ENCODE peak calls at places on chromosomes 11 and 22, in eight cellular contexts. U is tibial nerve; K is OCI-LY7; P is tibial artery; D is uterus; C is left ventricle myocardium inferior; B is cardiac muscle cell; Y is CD8-positive, alpha-beta T cell. Z is an unnamed sample. For H3K4me1, the result is how much of the 10 kb centered on the place peaks cover.

GRCh38 chr11:58923300-58923788 is 15.9 kb upstream of the GLYATL1 start:
- DNase-seq in U (no peak), Y (no peak), K (peak), D (no peak), P (no peak), B (peak), C (no peak), Z (peak)

GRCh38 chr11:92843455-92843854 is 126.0 kb upstream of the MTNR1B start:
- DNase-seq in B (no peak), Y (no peak), D (no peak), U (no peak), K (no peak), C (no peak), P (no peak), Z (no peak)

GRCh38 chr22:26580240-26580962 is 9.5 kb downstream of the TPST2 start:
- DNase-seq in B (no peak), P (no peak), U (no peak), K (no peak), D (no peak), Y (no peak), C (no peak), Z (no peak)

GRCh38 chr11:94068764-94069163 is 47.6 kb downstream of the HEPHL1 start:
- DNase-seq in C (no peak), B (no peak), Y (no peak), P (no peak), K (no peak), D (no peak), U (no peak), Z (no peak)

GRCh38 chr22:38271927-38272372 is 860 bp downstream of the TMEM184B start:
- DNase-seq in D (no peak), C (no peak), B (no peak), U (no peak), K (no peak), Y (no peak), P (no peak), Z (no peak)

GRCh38 chr22:37244114-37244921 is at the start of gene RAC2:
- DNase-seq in B (peak), C (peak), K (peak), D (peak), P (peak), U (peak), Y (peak), Z (peak)

GRCh38 chr11:38824573-38824972 is 2226.5 kb upstream of the RAG2 start:
- DNase-seq in Y (no peak), P (no peak), C (no peak), D (no peak), K (no peak), B (peak), U (no peak), Z (peak)

GRCh38 chr11:92453055-92453454 is 228.4 kb downstream of the FAT3 start:
- DNase-seq in B (no peak), P (no peak), U (no peak), C (no peak), D (no peak), Y (no peak), K (no peak), Z (peak)

GRCh38 chr11:80362578-80362977 is 921.7 kb upstream of the TENM4 start:
- DNase-seq in Y (no peak), C (no peak), K (no peak), P (no peak), D (no peak), U (no peak), B (no peak), Z (no peak)

GRCh38 chr11:69744435-69744834 is 30.7 kb downstream of the FGF4 start:
- DNase-seq in Y (no peak), D (no peak), P (no peak), K (no peak), C (no peak), U (no peak), B (no peak), Z (peak)

GRCh38 chr22:45980776-45981175 is 3.8 kb upstream of the WNT7B start:
- DNase-seq in D (no peak), Y (no peak), B (no peak), P (no peak), K (no peak), U (no peak), C (no peak), Z (no peak)

GRCh38 chr11:15667127-15667725 is 552.5 kb downstream of the INSC start:
- DNase-seq in D (no peak), K (no peak), C (no peak), B (no peak), U (no peak), P (no peak), Y (no peak), Z (peak)

GRCh38 chr11:83054904-83055380 is 16.8 kb downstream of the RAB30 start:
- DNase-seq in B (no peak), K (peak), U (no peak), C (no peak), Y (no peak), D (no peak), P (no peak), Z (no peak)

GRCh38 chr11:99316761-99317475 is 296.2 kb downstream of the CNTN5 start:
- DNase-seq in C (peak), D (no peak), Y (no peak), B (peak), U (no peak), P (no peak), K (no peak), Z (no peak)

GRCh38 chr11:124865181-124865901 is at the start of gene ROBO3:
- DNase-seq in Y (no peak), K (no peak), D (no peak), B (no peak), U (no peak), P (no peak), C (no peak), Z (no peak)

GRCh38 chr11:70913715-70914231 is 338.6 kb downstream of the SHANK2 start:
- DNase-seq in U (no peak), D (no peak), Y (no peak), C (no peak), K (no peak), B (peak), P (no peak), Z (no peak)

GRCh38 chr22:30356392-30357230 is at the start of the genes CCDC157 and SF3A1:
- DNase-seq in B (peak), U (peak), Y (peak), K (peak), C (peak), D (peak), P (peak), Z (peak)

GRCh38 chr22:47328550-47329243 is 566.2 kb downstream of the TBC1D22A start:
- DNase-seq in K (no peak), D (no peak), Y (no peak), B (no peak), U (peak), C (no peak), P (no peak), Z (peak)

GRCh38 chr11:73229321-73230275 is 11.5 kb downstream of the P2RY2 start:
- DNase-seq in U (no peak), C (peak), D (peak), B (no peak), P (peak), Y (no peak), K (no peak), Z (no peak)

GRCh38 chr22:41909290-41910049 is 5.4 kb downstream of the SHISA8 start:
- DNase-seq in Y (no peak), C (no peak), P (no peak), B (no peak), K (peak), U (no peak), D (no peak), Z (no peak)

GRCh38 chr11:28820296-28820989 is 712.3 kb downstream of the METTL15 start:
- DNase-seq in C (no peak), B (no peak), Y (no peak), P (no peak), D (no peak), K (no peak), U (no peak), Z (peak)

GRCh38 chr11:31956310-31956709 is 134.6 kb upstream of the RCN1 start:
- DNase-seq in C (no peak), K (no peak), B (no peak), Y (no peak), U (no peak), P (no peak), D (no peak), Z (peak)

GRCh38 chr11:63912678-63913077 is 4.3 kb downstream of the RCOR2 start:
- DNase-seq in B (no peak), C (no peak), P (no peak), K (no peak), U (no peak), D (no peak), Y (no peak), Z (no peak)

GRCh38 chr22:47119181-47119580 is 356.7 kb downstream of the TBC1D22A start:
- DNase-seq in D (no peak), U (no peak), K (no peak), B (no peak), Y (no peak), C (no peak), P (peak), Z (no peak)

GRCh38 chr11:64438986-64439771 is 80.2 kb downstream of the RPS6KA4 start:
- DNase-seq in D (no peak), U (no peak), P (no peak), C (no peak), B (no peak), K (no peak), Y (no peak), Z (no peak)

GRCh38 chr11:101880208-101880607 is 34.6 kb upstream of the CEP126 start:
- DNase-seq in P (no peak), C (no peak), D (no peak), B (peak), K (peak), U (no peak), Y (no peak), Z (peak)

GRCh38 chr11:17607083-17607429 is 60.0 kb downstream of the OTOG start:
- DNase-seq in D (no peak), B (no peak), C (no peak), K (no peak), Y (no peak), U (no peak), P (no peak), Z (no peak)

GRCh38 chr11:62399868-62400245 is 19.0 kb upstream of the SCGB1A1 start:
- DNase-seq in C (peak), K (no peak), B (no peak), D (peak), U (no peak), Y (no peak), P (no peak), Z (no peak)

GRCh38 chr11:121104223-121104831 is 3.3 kb downstream of the TECTA start:
- DNase-seq in P (peak), U (no peak), K (no peak), D (peak), C (peak), B (no peak), Y (no peak), Z (no peak)

GRCh38 chr11:62370743-62371440 is 33.6 kb downstream of the ASRGL1 start:
- DNase-seq in K (no peak), D (no peak), Y (peak), U (no peak), P (no peak), B (no peak), C (no peak), Z (no peak)

GRCh38 chr11:86117706-86118050 is 48.8 kb upstream of the PICALM start:
- DNase-seq in U (no peak), K (no peak), B (no peak), D (no peak), Y (no peak), P (no peak), C (no peak), Z (no peak)

GRCh38 chr22:35205956-35206355 is 51.3 kb upstream of the HMGXB4 start:
- DNase-seq in K (no peak), D (no peak), C (no peak), Y (no peak), U (no peak), P (no peak), B (peak), Z (peak)

DNA sequence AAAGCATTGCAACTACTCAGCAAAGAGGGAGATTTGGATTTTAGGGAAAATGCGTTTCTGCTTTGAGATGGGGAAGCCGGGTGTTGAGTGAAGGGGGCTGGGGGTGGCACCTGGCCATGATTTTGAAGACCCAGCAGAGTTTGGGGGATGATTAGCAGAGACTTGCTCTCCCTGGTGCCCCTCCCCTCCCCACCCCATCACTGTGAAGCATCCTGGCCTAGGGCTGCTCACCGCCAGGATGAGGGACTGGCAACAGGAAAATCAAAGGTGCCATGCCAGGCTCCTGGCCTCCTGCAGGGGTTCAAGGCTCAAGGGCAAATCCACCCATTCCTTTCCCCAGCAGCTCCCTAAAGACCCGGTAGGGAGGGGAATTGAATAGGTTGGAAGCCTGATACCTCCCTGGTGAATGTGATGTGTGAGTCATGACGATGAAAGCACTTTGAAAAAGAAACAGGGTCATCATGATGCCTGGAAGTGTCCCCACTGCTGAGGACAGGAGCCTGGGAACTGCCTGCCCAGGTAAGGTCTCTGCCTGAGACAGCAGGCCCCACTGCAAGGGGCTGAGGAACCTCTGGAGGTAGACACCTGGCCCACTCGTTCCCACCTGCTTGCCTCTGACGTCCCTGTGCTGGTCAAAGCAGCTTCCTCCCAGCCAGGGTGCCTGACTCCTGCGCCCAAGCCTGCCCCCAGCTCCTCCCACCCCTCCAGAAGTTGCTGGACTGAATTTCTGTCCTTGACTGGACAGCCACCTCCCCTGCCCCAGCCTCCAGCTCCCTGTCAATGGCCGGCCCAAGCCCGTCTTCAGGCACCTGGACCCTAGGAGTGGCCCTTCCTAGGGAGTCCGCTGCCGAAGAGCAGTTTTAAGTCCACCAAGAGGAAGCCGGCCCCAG is 1.7 kb downstream of the CHST1 start:
- DNase-seq in D (no peak), U (no peak), B (no peak), P (no peak), K (no peak), C (no peak), Y (no peak), Z (peak)
- H3K4me1 ChIP-seq in D (under half), U (under half), B (under half), P (under half), K (under half), C (half or more), Y (under half), Z (under half)

GRCh38 chr11:134784525-134784924 is 372.5 kb upstream of the B3GAT1 start:
- DNase-seq in K (no peak), C (no peak), P (no peak), U (no peak), Y (no peak), B (no peak), D (no peak), Z (no peak)

GRCh38 chr11:134785059-134785458 is 373.0 kb upstream of the B3GAT1 start:
- DNase-seq in B (no peak), K (no peak), U (no peak), P (no peak), Y (no peak), D (no peak), C (no peak), Z (no peak)

GRCh38 chr11:134784046-134784445 is 372.0 kb upstream of the B3GAT1 start:
- DNase-seq in K (no peak), U (no peak), C (no peak), Y (no peak), D (no peak), B (no peak), P (no peak), Z (no peak)

GRCh38 chr11:134781335-134781970 is 369.4 kb upstream of the B3GAT1 start:
- DNase-seq in D (no peak), U (no peak), Y (no peak), B (no peak), K (no peak), P (no peak), C (peak), Z (no peak)

GRCh38 chr11:134783219-134783618 is 371.2 kb upstream of the B3GAT1 start:
- DNase-seq in K (no peak), B (no peak), P (no peak), Y (no peak), D (no peak), C (no peak), U (no peak), Z (no peak)
- H3K4me1 ChIP-seq in K (under half), B (under half), P (under half), Y (under half), D (under half), C (under half), U (under half), Z (under half)

GRCh38 chr11:111393585-111393984 is 14.5 kb upstream of the POU2AF1 start:
- DNase-seq in B (no peak), K (no peak), U (no peak), P (no peak), D (no peak), C (no peak), Y (no peak), Z (no peak)
- H3K4me1 ChIP-seq in B (under half), K (half or more), U (under half), P (under half), D (under half), C (under half), Y (under half), Z (under half)

GRCh38 chr22:49936018-49936972 is 17.9 kb downstream of the CRELD2 start:
- DNase-seq in K (peak), U (peak), Y (peak), C (peak), B (peak), D (peak), P (peak), Z (peak)

GRCh38 chr22:49934144-49934890 is 15.9 kb downstream of the CRELD2 start:
- DNase-seq in Y (no peak), U (peak), B (no peak), C (peak), P (no peak), K (no peak), D (peak), Z (peak)

GRCh38 chr22:49935561-49935960 is 17.1 kb downstream of the CRELD2 start:
- DNase-seq in P (no peak), B (no peak), D (no peak), C (no peak), K (peak), Y (no peak), U (no peak), Z (no peak)

GRCh38 chr22:49933236-49933921 is 14.9 kb downstream of the CRELD2 start:
- DNase-seq in Y (no peak), K (no peak), P (no peak), B (no peak), C (peak), D (peak), U (peak), Z (no peak)

GRCh38 chr22:49934891-49935557 is 16.6 kb downstream of the CRELD2 start:
- DNase-seq in Y (peak), P (peak), D (peak), C (peak), B (peak), K (peak), U (peak), Z (peak)
- H3K4me1 ChIP-seq in Y (under half), P (half or more), D (under half), C (half or more), B (under half), K (half or more), U (under half), Z (under half)

DNA sequence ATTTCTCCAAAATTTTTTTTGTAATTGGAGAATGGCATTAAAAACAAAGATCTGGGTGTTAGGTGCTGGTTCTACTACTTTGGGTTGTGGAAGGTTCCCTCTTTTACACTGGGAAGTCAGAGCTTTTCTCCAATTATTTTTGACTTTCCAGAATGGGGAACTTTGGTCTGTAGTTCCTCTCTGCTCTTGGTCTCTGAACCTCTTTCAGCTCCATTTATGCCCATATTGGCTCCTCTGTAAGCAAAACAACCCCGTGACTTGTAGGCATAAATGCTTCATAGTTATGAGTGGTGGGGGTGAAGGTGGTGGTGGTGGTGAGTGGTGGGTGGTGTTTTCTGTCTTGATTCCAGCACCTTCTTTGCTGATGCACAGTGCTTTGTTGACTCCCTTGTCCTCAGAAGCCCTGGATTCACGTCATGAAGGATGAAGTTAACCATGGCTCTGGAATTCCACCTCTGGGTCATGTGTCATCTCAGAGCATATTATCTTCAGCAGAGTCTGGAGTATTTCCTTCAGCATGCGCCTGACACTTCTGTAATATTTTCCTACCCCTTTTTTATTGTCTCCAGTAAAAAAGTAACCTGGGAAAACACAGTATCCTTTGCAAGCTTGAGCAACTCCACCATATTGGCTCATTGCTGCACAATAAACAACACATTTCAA is 24.2 kb upstream of the GRK3 start:
- DNase-seq in Y (no peak), B (no peak), P (no peak), U (no peak), D (no peak), C (no peak), K (no peak), Z (no peak)
- H3K4me1 ChIP-seq in Y (under half), B (under half), P (under half), U (under half), D (under half), C (under half), K (under half), Z (under half)

GRCh38 chr11:119717839-119718534 is 11.0 kb downstream of the NECTIN1 start:
- DNase-seq in B (peak), K (no peak), C (no peak), Y (no peak), P (no peak), D (no peak), U (no peak), Z (no peak)
- H3K4me1 ChIP-seq in B (under half), K (under half), C (under half), Y (under half), P (under half), D (under half), U (under half), Z (under half)

Z was measured in IMR-90.